ENCODE peak calls at places on chromosomes 6 and 20, in five cellular contexts. A is neural crest cell, Q is Peyer's patch, E is HFFc6, T is choroid plexus epithelial cell. D is an unnamed sample.

GRCh38 chr20:62707981-62708521 is 585 bp upstream of the NTSR1 start:
- DNase-seq in T (no peak), E (no peak), A (no peak), Q (no peak), D (no peak)

GRCh38 chr20:51456511-51457280 is 85.8 kb downstream of the NFATC2 start:
- DNase-seq in E (peak; percentile 93), Q (peak; percentile 89), T (peak; percentile 97), A (no peak), D (no peak)

GRCh38 chr6:136169356-136169755 is 80.8 kb downstream of the MTFR2 start:
- DNase-seq in T (no peak), E (no peak), A (no peak), Q (no peak), D (no peak)

GRCh38 chr6:166277892-166278578 is 30.2 kb downstream of the PRR18 start:
- DNase-seq in Q (no peak), E (no peak), A (no peak), T (no peak), D (no peak)

GRCh38 chr6:14260839-14261238 is 143.3 kb downstream of the CD83 start:
- DNase-seq in T (no peak), A (no peak), E (no peak), Q (no peak), D (no peak)

GRCh38 chr6:38982470-38982869 is 66.1 kb upstream of the GLP1R start:
- DNase-seq in E (no peak), A (no peak), T (no peak), Q (no peak), D (no peak)

GRCh38 chr6:33840064-33840926 is 36.5 kb upstream of the MLN start:
- DNase-seq in E (peak; percentile 99), Q (no peak), T (peak; percentile 96), A (no peak), D (no peak)

GRCh38 chr6:53910834-53911233 is 116.0 kb downstream of the LRRC1 start:
- DNase-seq in Q (no peak), T (no peak), E (no peak), A (no peak), D (no peak)

GRCh38 chr6:119079288-119079809 is 885 bp upstream of the FAM184A start:
- DNase-seq in E (peak; percentile 2), Q (no peak), A (no peak), T (peak; percentile 74), D (no peak)

GRCh38 chr6:26249959-26250805 is 114.8 kb upstream of the BTN3A2 start:
- DNase-seq in E (peak; percentile 75), A (peak; percentile 50), Q (peak; percentile 89), T (peak; percentile 83), D (peak; percentile 62)

GRCh38 chr20:31908016-31908415 is 37.6 kb downstream of the TTLL9 start:
- DNase-seq in Q (no peak), E (no peak), A (no peak), T (no peak), D (no peak)

GRCh38 chr20:48471176-48471575 is 356.6 kb downstream of the PREX1 start:
- DNase-seq in T (no peak), E (no peak), Q (no peak), A (no peak), D (no peak)

GRCh38 chr20:16020971-16021370 is 552.3 kb downstream of the KIF16B start:
- DNase-seq in T (peak; percentile 45), A (no peak), Q (no peak), E (no peak), D (no peak)

GRCh38 chr20:56091635-56092180 is 86.4 kb upstream of the CBLN4 start:
- DNase-seq in E (no peak), Q (no peak), A (no peak), T (no peak), D (no peak)

GRCh38 chr6:32692019-32692418 is 25.6 kb upstream of the HLA-DQB1 start:
- DNase-seq in E (no peak), T (no peak), Q (peak; percentile 54), A (no peak), D (peak; percentile 31)

DNA sequence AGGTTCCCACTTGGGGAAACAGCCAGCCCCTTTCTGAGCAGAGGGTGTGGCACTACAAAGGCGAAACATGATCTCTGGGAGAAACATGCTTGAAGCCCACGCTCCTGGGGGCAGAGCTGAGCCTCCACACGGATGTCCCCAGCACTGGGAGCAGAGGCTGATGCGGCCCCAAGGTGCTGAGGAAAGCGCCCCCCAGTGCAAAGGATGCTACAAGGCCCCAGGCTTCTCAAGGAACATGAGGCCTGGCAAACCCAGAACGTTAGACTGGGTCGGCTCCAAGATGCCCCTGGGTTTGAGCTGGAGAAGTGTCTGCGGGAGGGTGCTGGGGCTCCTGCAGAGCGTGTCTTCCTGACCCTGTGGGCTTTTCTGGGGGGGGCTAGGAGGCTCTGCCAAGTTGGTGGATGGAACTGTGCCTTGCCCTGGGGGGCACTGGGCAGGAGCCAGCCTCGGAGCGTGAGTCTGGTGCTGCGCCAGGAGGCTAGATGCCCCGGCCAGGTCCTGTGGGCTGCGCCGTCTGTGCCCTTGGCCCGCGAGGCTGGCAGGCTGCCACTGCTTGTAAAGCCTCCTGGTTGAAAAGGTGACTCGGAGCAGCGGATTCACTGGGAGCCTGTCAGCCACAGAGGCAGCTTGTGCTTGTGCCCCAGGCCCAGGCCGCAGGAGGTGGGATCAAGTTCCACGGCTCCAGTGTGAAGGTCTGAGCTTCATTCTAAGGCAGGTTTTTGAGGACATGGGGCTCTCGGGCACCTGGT is 8.1 kb downstream of the SYNJ2 start:
- DNase-seq in E (peak; percentile 47), Q (peak; percentile 88), T (peak; percentile 35), A (no peak), D (no peak)
- TF ChIP-seq CTCF in E (peak; percentile 30), Q (no peak), T (peak; percentile 17), A (no peak), D (no peak)

GRCh38 chr6:125365230-125365629 is 63.5 kb upstream of the HDDC2 start:
- DNase-seq in T (no peak), Q (no peak), A (no peak), E (no peak), D (no peak)

GRCh38 chr6:125375841-125376240 is 74.1 kb upstream of the HDDC2 start:
- DNase-seq in T (peak; percentile 72), A (no peak), Q (no peak), E (no peak), D (no peak)

GRCh38 chr6:125367036-125367782 is 65.4 kb upstream of the HDDC2 start:
- DNase-seq in A (no peak), T (no peak), Q (no peak), E (no peak), D (no peak)

GRCh38 chr6:125375013-125375412 is 73.2 kb upstream of the HDDC2 start:
- DNase-seq in A (no peak), E (no peak), Q (no peak), T (no peak), D (no peak)

DNA sequence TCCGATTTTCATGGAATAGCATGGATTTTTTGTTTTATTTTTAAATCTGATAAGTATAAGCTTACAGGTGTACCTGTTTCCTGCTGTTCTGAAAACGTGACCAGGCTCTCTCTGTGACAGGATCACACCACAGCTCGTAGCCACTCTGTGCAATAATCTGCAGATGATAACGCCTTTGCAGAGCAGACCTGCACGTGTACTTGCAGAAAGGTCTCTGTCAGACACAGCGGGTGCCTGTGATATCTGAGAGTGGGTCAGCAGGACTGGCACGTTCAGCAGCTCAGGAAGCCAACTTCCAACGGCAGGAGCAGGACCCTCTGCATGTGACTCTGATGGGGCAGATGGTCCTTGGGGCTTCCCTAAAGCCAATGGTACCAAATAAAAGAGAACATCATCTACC is 68.6 kb upstream of the HDDC2 start:
- DNase-seq in Q (no peak), A (no peak), E (no peak), T (no peak), D (no peak)
- TF ChIP-seq CTCF in Q (no peak), A (no peak), E (no peak), T (no peak), D (no peak)

GRCh38 chr6:52098649-52099184 is 11.3 kb upstream of the PKHD1 start:
- DNase-seq in E (no peak), Q (no peak), A (no peak), T (no peak), D (no peak)
- TF ChIP-seq CTCF in E (no peak), Q (peak; percentile 13), A (no peak), T (no peak), D (no peak)

GRCh38 chr20:17878912-17879602 is 89.5 kb downstream of the SNX5 start:
- DNase-seq in Q (no peak), E (no peak), T (no peak), A (no peak), D (no peak)
- TF ChIP-seq CTCF in Q (no peak), E (peak; percentile 52), T (peak; percentile 19), A (no peak), D (no peak)

DNA sequence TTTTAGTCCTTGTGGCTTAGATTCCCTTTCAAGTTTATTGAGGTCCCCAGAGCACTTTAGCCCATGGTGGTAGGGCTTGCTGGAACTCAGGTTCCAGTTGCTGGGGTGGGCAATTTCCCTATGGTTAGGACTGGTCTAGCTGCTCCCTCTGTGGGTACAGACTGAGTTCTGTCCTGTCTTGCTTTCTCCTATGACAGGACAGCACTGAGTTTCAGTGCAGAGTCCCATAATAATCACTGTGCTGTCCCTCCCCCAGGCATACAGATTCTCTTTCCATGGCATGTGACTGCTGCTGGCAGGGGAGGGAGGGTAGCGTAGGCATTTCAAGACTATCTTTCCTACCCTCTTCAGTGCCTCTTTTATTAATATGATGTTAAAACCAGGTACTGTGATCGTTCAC is 17.1 kb upstream of the ERVFRD-1 start:
- DNase-seq in A (no peak), T (no peak), E (no peak), Q (no peak), D (no peak)
- TF ChIP-seq CTCF in A (no peak), T (no peak), E (no peak), Q (no peak), D (no peak)

DNA sequence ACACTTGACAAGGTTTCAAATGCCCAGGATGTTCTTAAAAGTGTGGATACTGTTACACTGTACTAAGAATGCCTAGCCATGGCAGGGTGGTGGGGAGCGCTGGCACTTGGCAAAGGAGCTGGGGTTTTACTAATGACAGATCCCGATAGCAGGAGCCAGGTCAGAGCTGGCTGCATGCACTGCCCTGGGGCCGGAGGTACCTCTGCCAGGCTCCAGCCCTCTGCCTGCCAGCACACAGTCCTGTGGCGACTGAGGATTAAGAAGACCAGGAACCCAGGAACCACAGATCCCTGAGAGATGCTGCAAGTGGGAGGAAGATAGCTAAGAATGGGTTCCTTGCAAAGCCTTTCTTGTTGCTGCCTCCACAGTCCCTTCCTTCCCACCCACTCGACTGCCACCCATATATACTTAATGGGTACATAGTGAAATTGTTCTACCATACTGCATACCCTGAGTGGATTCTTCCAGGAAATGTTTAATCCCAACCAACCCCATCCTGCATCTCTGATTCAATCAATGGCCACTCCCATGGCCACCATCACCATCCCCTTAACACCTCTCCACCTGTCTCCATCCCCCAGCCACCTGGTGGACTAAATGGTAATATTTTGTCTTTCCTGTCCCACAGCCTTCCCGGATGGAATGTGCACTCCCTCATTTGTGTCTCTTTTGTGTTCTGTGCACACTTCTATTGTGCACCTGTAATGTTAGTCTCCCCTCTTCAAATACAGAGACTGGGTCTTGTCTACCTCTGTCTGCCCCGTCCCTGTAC is 260.0 kb downstream of the ALDH8A1 start:
- DNase-seq in Q (no peak), T (no peak), A (no peak), E (no peak), D (no peak)
- TF ChIP-seq CTCF in Q (no peak), T (no peak), A (peak; percentile 20), E (no peak), D (no peak)

DNA sequence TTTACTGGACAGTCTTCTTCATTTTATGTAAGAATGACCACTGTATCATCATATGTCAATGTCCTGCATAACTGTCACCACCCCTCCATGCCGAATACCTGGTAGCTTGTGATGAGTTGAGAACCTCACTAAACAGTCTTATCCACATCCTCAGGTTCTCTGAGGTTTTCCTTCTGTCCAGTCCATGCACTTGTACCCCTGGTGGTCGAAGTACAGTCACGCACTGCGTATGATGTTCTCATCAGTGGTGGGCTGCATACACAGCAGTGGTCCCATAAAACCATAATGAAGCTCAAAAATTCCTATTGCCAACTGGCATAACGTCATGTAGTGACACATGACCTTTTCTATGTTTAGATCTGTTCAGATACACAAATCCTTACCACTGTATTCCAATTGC is 31.2 kb upstream of the SDCBP2 start:
- DNase-seq in T (no peak), A (no peak), Q (no peak), E (no peak), D (no peak)
- TF ChIP-seq CTCF in T (peak; percentile 21), A (no peak), Q (no peak), E (peak; percentile 65), D (no peak)